ENCODE peak calls at places on chromosomes 12 and 14, in seven cellular contexts. G is H9, Y is right lobe of liver, I is fibroblast of lung, S is thoracic aorta, D is MM.1S, U is pancreas. B is an unnamed sample. For H3K27me3 and H3K4me1, the result is how much of the 10 kb centered on the place peaks cover.

GRCh38 chr12:89632778-89633177 is 75.9 kb downstream of the ATP2B1 start:
- DNase-seq in G (no peak), Y (no peak), I (no peak), S (no peak), D (no peak), U (no peak), B (no peak)

GRCh38 chr12:49055978-49056754 is 4.4 kb downstream of the KMT2D start:
- DNase-seq in G (peak), Y (no peak), I (peak), S (no peak), D (peak), U (peak), B (peak)

GRCh38 chr14:23431486-23431885 is 4.0 kb downstream of the MYH7 start:
- DNase-seq in G (no peak), Y (no peak), I (no peak), S (no peak), D (no peak), U (no peak), B (no peak)

GRCh38 chr12:29350080-29350479 is 30.9 kb downstream of the ERGIC2 start:
- DNase-seq in G (no peak), Y (no peak), I (peak), S (no peak), D (no peak), U (no peak), B (no peak)

GRCh38 chr12:111444706-111445310 is 39.1 kb downstream of the SH2B3 start:
- DNase-seq in G (no peak), Y (peak), I (no peak), S (no peak), D (peak), U (peak), B (peak)

GRCh38 chr14:51219473-51220448 is 20.3 kb upstream of the TMX1 start:
- DNase-seq in G (no peak), Y (no peak), I (peak), S (no peak), D (peak), U (no peak), B (peak)

GRCh38 chr14:93962701-93963601 is 13.4 kb downstream of the ASB2 start:
- DNase-seq in G (no peak), Y (no peak), I (peak), S (no peak), D (peak), U (no peak), B (no peak)

GRCh38 chr14:93317836-93318807 is 14.7 kb downstream of the BTBD7 start:
- DNase-seq in G (no peak), Y (no peak), I (peak), S (no peak), D (no peak), U (no peak), B (no peak)

GRCh38 chr12:10128687-10129086 is 1.3 kb downstream of the CLEC7A start:
- DNase-seq in G (no peak), Y (no peak), I (no peak), S (no peak), D (no peak), U (no peak), B (peak)

GRCh38 chr14:65434216-65434850 is 21.8 kb downstream of the FUT8 start:
- DNase-seq in G (no peak), Y (no peak), I (no peak), S (no peak), D (no peak), U (no peak), B (no peak)

GRCh38 chr12:108959748-108960655 is 60.9 kb downstream of the SVOP start:
- DNase-seq in G (no peak), Y (no peak), I (no peak), S (no peak), D (no peak), U (no peak), B (no peak)

GRCh38 chr14:93959239-93960107 is 16.9 kb downstream of the ASB2 start:
- DNase-seq in G (peak), Y (peak), I (peak), S (peak), D (peak), U (peak), B (no peak)

GRCh38 chr12:122072031-122072970 is 6.3 kb upstream of the MLXIP start:
- DNase-seq in G (no peak), Y (peak), I (peak), S (peak), D (no peak), U (no peak), B (no peak)

GRCh38 chr14:90717916-90718315 is 98.3 kb downstream of the TTC7B start:
- DNase-seq in G (no peak), Y (no peak), I (peak), S (no peak), D (no peak), U (no peak), B (no peak)

GRCh38 chr12:28012333-28012918 is 39.9 kb upstream of the PTHLH start:
- DNase-seq in G (no peak), Y (no peak), I (no peak), S (no peak), D (no peak), U (no peak), B (no peak)

GRCh38 chr14:68365228-68365627 is 427.6 kb downstream of the ZFP36L1 start:
- DNase-seq in G (no peak), Y (no peak), I (peak), S (no peak), D (no peak), U (no peak), B (no peak)

GRCh38 chr12:103924761-103925641 is 5.2 kb upstream of the HSP90B1 start:
- DNase-seq in G (no peak), Y (no peak), I (peak), S (no peak), D (peak), U (no peak), B (no peak)

GRCh38 chr14:35558680-35559079 is 24.7 kb downstream of the INSM2 start:
- DNase-seq in G (no peak), Y (no peak), I (no peak), S (no peak), D (no peak), U (no peak), B (no peak)

GRCh38 chr12:45050751-45051489 is at the start of gene DBX2:
- DNase-seq in G (peak), Y (no peak), I (peak), S (no peak), D (no peak), U (no peak), B (no peak)

GRCh38 chr12:57227315-57228115 is 2.0 kb upstream of the SHMT2 start:
- DNase-seq in G (no peak), Y (no peak), I (no peak), S (no peak), D (no peak), U (no peak), B (no peak)

GRCh38 chr12:989751-990278 is 1.2 kb upstream of the ERC1 start:
- DNase-seq in G (no peak), Y (no peak), I (peak), S (no peak), D (no peak), U (peak), B (peak)

GRCh38 chr12:42482820-42483533 is 106.6 kb downstream of the PRICKLE1 start:
- DNase-seq in G (peak), Y (peak), I (peak), S (peak), D (peak), U (peak), B (peak)

GRCh38 chr12:51675062-51675803 is 84.2 kb downstream of the SCN8A start:
- DNase-seq in G (no peak), Y (peak), I (no peak), S (no peak), D (peak), U (no peak), B (no peak)

GRCh38 chr14:68471029-68471963 is 321.6 kb downstream of the ZFP36L1 start:
- DNase-seq in G (peak), Y (no peak), I (no peak), S (no peak), D (no peak), U (peak), B (no peak)

GRCh38 chr14:89826581-89826980 is 127.9 kb downstream of the EFCAB11 start:
- DNase-seq in G (no peak), Y (no peak), I (no peak), S (no peak), D (no peak), U (no peak), B (no peak)

GRCh38 chr14:100439781-100440180 is 116.6 kb downstream of the SLC25A47 start:
- DNase-seq in G (no peak), Y (no peak), I (peak), S (no peak), D (no peak), U (no peak), B (no peak)

GRCh38 chr12:118287728-118288127 is 85.0 kb downstream of the TAOK3 start:
- DNase-seq in G (no peak), Y (no peak), I (no peak), S (no peak), D (no peak), U (no peak), B (no peak)

GRCh38 chr14:103155013-103155412 is 31.8 kb downstream of the TNFAIP2 start:
- DNase-seq in G (no peak), Y (peak), I (peak), S (no peak), D (no peak), U (no peak), B (peak)

GRCh38 chr12:1917172-1918070 is 1.0 kb downstream of the CACNA2D4 start:
- DNase-seq in G (peak), Y (no peak), I (no peak), S (no peak), D (no peak), U (peak), B (no peak)

GRCh38 chr12:128905003-128905544 is 51.8 kb downstream of the GLT1D1 start:
- DNase-seq in G (no peak), Y (peak), I (no peak), S (no peak), D (no peak), U (no peak), B (no peak)

GRCh38 chr12:125100551-125101434 is 35.6 kb downstream of the AACS start:
- DNase-seq in G (no peak), Y (no peak), I (no peak), S (no peak), D (no peak), U (no peak), B (no peak)

GRCh38 chr14:55592426-55592825 is 12.4 kb downstream of the KTN1 start:
- DNase-seq in G (no peak), Y (no peak), I (no peak), S (no peak), D (no peak), U (no peak), B (no peak)

GRCh38 chr12:48750769-48751356 is 34.4 kb upstream of the CCNT1 start:
- DNase-seq in G (no peak), Y (no peak), I (no peak), S (no peak), D (no peak), U (no peak), B (no peak)

GRCh38 chr12:100365411-100365810 is 8.5 kb downstream of the SLC17A8 start:
- DNase-seq in G (no peak), Y (no peak), I (no peak), S (no peak), D (no peak), U (no peak), B (no peak)

GRCh38 chr14:63611078-63611477 is 30.6 kb downstream of the WDR89 start:
- DNase-seq in G (no peak), Y (no peak), I (no peak), S (no peak), D (no peak), U (no peak), B (no peak)

GRCh38 chr14:36655963-36656768 is 5.5 kb upstream of the PAX9 start:
- DNase-seq in G (peak), Y (peak), I (no peak), S (no peak), D (no peak), U (no peak), B (no peak)
- H3K27me3 ChIP-seq in G (half or more), Y (under half), I (half or more), S (under half), D (under half), U (half or more), B (half or more)

GRCh38 chr14:105090493-105091334 is 25.5 kb upstream of the GPR132 start:
- DNase-seq in G (peak), Y (peak), I (peak), S (no peak), D (peak), U (peak), B (peak)

GRCh38 chr14:105091335-105092123 is 26.3 kb upstream of the GPR132 start:
- DNase-seq in G (peak), Y (peak), I (no peak), S (peak), D (no peak), U (peak), B (no peak)

GRCh38 chr14:105087963-105088811 is 23.0 kb upstream of the GPR132 start:
- DNase-seq in G (peak), Y (peak), I (peak), S (no peak), D (no peak), U (peak), B (no peak)

GRCh38 chr14:105088812-105089745 is 23.8 kb upstream of the GPR132 start:
- DNase-seq in G (no peak), Y (no peak), I (peak), S (no peak), D (no peak), U (peak), B (no peak)

DNA sequence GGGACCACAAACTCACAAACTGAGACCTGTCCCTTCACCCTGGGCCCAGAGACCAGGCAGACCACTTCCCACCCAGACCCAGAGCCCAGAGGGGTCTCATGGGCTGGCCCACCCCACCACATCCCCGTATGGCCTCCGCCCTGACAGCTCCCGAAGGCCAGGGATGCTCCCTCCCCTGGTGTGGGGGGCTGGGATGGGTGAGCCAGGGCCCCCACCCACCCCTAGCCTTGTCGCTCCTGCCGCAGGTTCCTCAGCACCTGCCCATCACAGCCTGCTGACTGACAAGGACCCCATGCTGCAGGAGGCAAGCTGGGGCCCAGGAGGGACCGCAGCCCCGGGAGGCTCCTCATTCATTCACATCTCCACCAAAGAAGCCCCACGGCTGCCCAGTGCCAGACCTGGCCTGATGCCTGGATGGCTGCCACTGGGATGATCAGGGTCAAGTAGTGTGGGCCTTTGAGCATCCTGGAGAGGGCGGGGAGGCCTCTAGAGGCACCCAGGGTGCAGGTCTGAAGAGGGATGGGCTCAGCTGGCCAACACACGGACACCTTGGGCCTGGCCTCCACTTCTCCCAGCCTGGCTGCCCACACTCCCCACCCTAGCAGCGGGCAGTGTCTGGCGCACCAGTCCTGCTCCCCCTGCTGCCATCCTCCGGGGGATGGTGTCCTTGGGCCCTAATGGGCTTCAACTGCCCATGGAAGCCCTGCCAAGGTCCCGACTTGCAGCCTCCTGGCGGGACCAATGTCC is 24.7 kb upstream of the GPR132 start:
- DNase-seq in G (no peak), Y (no peak), I (no peak), S (no peak), D (no peak), U (peak), B (no peak)
- H3K4me1 ChIP-seq in G (under half), Y (under half), I (under half), S (half or more), D (under half), U (under half), B (half or more)

GRCh38 chr12:67457799-67458680 is 188.9 kb downstream of the CAND1 start:
- DNase-seq in G (no peak), Y (no peak), I (no peak), S (no peak), D (no peak), U (no peak), B (no peak)
- TF ChIP-seq CTCF in G (peak), Y (peak), I (peak), S (peak), D (no peak), U (no peak), B (peak)

DNA sequence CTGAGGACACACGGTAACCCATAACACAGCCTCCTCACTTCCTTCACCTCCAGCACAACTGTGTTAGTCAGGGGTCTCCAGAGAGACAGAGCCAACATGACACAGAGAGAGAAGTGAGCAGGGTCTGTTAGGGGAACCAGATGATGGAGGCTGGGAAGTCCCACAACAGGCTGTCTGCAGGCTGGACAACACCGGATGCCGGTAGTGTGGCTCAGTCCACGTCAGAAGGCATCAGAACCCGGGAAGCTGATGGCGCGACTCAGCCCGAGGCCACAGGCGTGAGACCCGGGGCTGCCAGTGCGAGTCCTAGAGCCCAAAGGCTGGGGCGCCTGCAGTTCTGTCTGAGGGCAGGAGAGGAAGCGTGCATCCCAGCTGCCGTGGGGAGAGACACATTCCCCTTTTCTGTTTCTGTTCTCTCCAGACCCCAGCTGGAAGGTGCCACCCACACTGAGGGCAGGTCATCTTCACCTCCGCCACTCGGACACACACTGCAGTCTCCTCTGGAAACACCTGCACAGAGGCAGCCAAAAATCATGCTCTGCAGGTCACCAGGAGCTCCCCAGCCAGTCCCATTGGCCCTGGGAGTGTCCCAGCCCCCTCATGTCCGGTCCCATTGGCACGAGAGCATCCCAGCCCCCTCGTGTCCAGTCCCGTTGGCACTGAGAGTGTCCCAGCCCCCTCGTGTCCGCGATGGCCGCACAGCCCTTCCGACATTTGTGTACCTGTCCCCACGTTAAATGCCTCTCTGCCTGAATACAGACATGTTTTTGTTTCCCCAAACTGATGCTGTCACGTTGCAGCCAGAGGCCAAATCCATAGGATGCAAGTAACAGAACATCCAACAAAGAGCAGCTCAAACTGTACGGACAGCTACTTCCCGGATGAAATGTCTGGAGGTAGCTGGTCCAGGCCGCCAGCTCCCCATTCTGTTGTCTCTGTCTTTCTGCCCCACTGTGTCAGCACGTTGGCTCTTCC is 7.9 kb upstream of the FBRSL1 start:
- DNase-seq in G (no peak), Y (peak), I (no peak), S (no peak), D (no peak), U (no peak), B (no peak)
- H3K27me3 ChIP-seq in G (under half), Y (under half), I (under half), S (under half), D (under half), U (under half), B (under half)

DNA sequence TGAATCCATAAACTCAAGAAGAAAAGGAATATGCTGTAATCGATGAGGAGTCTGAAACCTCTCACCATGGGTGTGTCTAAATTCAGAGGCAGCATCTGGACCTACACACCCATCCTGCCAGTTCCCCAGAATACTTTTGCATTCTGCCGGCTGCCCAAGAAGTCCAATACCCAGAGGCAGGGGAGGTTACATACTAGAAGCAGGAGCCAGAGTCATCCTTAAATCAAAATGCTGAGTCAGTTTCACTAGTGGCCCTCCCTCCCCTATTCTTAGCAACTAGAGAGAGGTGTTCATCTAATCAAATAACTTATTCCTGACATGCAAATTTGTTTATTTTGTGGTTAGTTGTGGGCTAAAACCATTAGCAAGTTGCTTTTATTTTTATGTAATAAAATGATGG is 8.0 kb downstream of the BHLHE41 start:
- DNase-seq in G (no peak), Y (no peak), I (no peak), S (no peak), D (peak), U (no peak), B (no peak)
- H3K4me1 ChIP-seq in G (under half), Y (under half), I (under half), S (half or more), D (half or more), U (under half), B (half or more)

GRCh38 chr12:13000935-13001724 is 1.1 kb upstream of the HEBP1 start:
- DNase-seq in G (peak), Y (peak), I (peak), S (no peak), D (peak), U (peak), B (peak)
- TF ChIP-seq CTCF in G (peak), Y (peak), I (peak), S (peak), D (peak), U (no peak), B (peak)

DNA sequence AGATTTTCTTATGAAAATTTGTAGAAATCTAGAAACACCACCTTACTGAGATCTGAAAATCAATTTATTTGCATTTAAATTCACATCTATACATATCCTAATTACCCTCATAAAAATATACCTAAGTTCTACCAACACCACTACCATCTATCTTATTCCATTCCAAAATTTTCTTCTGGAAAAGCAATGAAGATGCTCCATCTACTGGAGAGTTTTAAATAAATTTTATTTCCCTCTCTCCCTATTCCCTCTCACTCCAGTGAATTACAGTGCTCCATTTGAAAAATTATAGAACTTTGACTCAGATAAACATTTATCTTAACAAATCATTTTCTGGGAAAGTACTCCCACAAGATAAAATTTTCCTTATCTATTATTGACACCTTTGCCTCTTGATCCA is 2.3 kb upstream of the C14orf39 start:
- DNase-seq in G (no peak), Y (no peak), I (no peak), S (no peak), D (no peak), U (no peak), B (no peak)
- H3K27me3 ChIP-seq in G (under half), Y (under half), I (under half), S (under half), D (under half), U (under half), B (under half)

B was measured in tibial nerve.